ENCODE peak calls at places on chromosome 22, in six cellular contexts. L, X, T, S, G and A are unnamed samples.

GRCh38 chr22:44567846-44568493 is 69.9 kb upstream of the RTL6 start:
- DNase-seq in L (no peak), X (peak), T (peak), S (no peak), G (peak), A (peak)

GRCh38 chr22:47090591-47091240 is 328.3 kb downstream of the TBC1D22A start:
- DNase-seq in L (peak), X (peak), T (no peak), S (no peak), G (no peak), A (no peak)

GRCh38 chr22:41914611-41915034 is 251 bp downstream of the SHISA8 start:
- DNase-seq in L (no peak), X (no peak), T (no peak), S (no peak), G (no peak), A (no peak)

GRCh38 chr22:46563381-46564083 is 26.1 kb upstream of the CELSR1 start:
- DNase-seq in L (peak), X (peak), T (peak), S (peak), G (peak), A (peak)

GRCh38 chr22:41532908-41533825 is 11.1 kb downstream of the POLR3H start:
- DNase-seq in L (no peak), X (peak), T (peak), S (peak), G (peak), A (peak)

GRCh38 chr22:32245042-32245441 is 10.1 kb downstream of the SLC5A4 start:
- DNase-seq in L (no peak), X (no peak), T (no peak), S (no peak), G (no peak), A (peak)

GRCh38 chr22:31089101-31090100 is 8.3 kb downstream of the SMTN start:
- DNase-seq in L (no peak), X (peak), T (no peak), S (peak), G (peak), A (no peak)

GRCh38 chr22:40178417-40179409 is 988 bp downstream of the TNRC6B start:
- DNase-seq in L (no peak), X (peak), T (no peak), S (no peak), G (peak), A (peak)

GRCh38 chr22:36193577-36193976 is 8.0 kb downstream of the APOL4 start:
- DNase-seq in L (no peak), X (no peak), T (no peak), S (no peak), G (no peak), A (no peak)

GRCh38 chr22:36196254-36197064 is 5.2 kb downstream of the APOL4 start:
- DNase-seq in L (no peak), X (no peak), T (no peak), S (no peak), G (no peak), A (no peak)

GRCh38 chr22:36193171-36193570 is 8.4 kb downstream of the APOL4 start:
- DNase-seq in L (no peak), X (no peak), T (no peak), S (no peak), G (no peak), A (no peak)

GRCh38 chr22:36194385-36194784 is 7.2 kb downstream of the APOL4 start:
- DNase-seq in L (no peak), X (no peak), T (no peak), S (no peak), G (no peak), A (no peak)

GRCh38 chr22:36194971-36195370 is 6.6 kb downstream of the APOL4 start:
- DNase-seq in L (no peak), X (peak), T (no peak), S (no peak), G (peak), A (peak)
- TF ChIP-seq CTCF in L (no peak), X (peak), T (peak), S (peak), G (peak), A (peak)

DNA sequence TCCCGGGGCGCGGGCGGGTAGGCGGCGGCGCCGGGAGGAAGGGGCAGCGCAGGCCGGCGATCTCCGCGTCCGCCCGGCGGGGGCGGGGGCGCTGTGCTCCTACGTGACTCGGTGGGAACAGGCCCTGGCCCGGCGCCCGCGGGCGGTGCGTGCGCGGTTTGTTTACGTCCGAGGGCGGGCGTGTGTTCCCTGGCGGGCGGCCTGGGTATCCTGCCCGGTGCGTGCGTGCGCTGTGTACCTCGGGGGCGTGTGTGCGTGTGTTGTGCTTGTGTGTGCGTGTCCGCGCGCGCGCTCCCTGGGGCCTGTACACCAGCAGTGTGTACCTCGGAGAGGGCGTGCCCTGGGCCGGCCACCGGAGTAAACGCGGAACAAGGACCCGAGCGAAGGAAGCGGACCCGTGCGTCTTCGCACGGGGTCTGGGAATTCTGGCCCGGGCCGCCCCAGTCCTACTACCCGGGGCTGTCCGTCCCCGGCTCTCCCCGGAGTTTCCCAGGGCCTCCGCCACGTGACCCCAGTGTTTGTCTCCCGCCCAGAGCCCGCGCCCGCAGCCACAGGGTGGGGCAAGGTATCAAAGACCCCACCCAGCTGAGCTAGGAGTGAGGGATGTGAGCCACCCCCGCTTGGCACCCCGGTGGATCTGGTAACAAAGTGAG is 769 bp downstream of the MAFF start:
- DNase-seq in L (peak), X (peak), T (peak), S (peak), G (peak), A (peak)
- TF ChIP-seq CTCF in L (no peak), X (no peak), T (no peak), S (peak), G (no peak), A (peak)

GRCh38 chr22:20439928-20440575 is 2.4 kb upstream of the SCARF2 start:
- DNase-seq in L (no peak), X (no peak), T (peak), S (peak), G (no peak), A (no peak)

GRCh38 chr22:20437253-20438065 is at the start of gene SCARF2:
- DNase-seq in L (no peak), X (peak), T (peak), S (no peak), G (no peak), A (no peak)

GRCh38 chr22:20439556-20439927 is 1.9 kb upstream of the SCARF2 start:
- DNase-seq in L (no peak), X (no peak), T (no peak), S (no peak), G (no peak), A (no peak)

GRCh38 chr22:20438066-20438677 is 547 bp upstream of the SCARF2 start:
- DNase-seq in L (no peak), X (peak), T (peak), S (no peak), G (no peak), A (no peak)

DNA sequence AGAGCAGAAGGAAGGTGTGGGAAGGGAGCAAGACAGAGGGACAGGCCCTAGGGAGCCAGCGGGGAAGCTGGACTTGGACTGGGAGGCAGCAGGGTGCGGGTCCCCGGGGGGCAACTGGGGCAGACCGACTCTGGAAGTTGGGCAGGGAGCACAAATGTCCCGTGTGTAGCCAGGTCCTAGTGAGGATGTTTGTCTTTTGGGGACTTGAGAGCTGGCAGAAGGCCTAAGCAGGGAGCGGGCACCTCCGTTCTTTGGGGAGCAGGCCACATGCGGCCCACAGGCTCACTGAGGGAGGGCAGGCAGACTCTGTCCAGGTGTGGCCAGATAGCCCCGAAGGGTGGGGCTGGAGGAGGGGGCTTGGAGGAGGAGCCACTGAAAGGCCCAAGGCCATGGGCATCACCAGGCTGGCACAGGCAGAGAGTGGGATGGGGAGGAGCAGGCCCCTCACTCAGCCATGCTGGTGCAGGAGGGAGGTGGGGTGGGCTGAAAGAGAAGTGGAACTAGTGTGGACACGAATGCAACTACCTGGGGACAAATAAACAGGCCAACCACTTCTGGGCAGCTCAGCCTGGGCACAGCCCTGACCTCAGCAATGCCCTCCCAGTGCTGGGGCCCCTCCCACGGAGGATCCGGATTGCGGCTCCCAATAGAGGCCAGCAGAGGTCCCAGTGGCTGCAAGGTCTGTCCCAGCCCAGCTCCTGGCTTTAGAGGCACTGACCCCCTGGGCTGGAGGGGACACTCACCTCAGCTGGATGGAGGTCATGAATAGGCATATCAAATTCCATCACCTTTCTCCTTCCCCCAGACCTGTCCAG is 1.3 kb upstream of the SCARF2 start:
- DNase-seq in L (no peak), X (no peak), T (peak), S (peak), G (no peak), A (peak)
- TF ChIP-seq CTCF in L (no peak), X (peak), T (peak), S (no peak), G (peak), A (peak)

DNA sequence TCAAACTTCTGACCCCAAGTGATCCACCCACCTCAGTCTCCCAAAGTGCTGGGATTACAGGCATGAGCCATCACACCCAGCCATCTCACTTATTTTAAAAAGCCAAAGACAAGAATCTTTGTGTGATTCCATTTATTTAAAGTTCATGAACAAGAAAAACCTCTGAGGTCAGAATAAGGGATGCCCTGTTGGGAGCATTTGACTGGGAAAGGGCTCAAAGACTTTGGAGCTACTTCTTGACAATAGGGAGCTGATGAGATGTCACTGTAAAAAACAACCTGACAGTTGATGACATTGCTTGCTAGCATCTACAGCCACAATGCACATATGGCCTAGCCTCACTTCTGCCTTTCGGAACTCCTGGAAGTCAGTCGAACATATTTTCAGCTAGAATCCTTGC is 5.1 kb upstream of the ZNF280B start:
- DNase-seq in L (no peak), X (no peak), T (no peak), S (no peak), G (no peak), A (no peak)
- TF ChIP-seq CTCF in L (no peak), X (no peak), T (no peak), S (no peak), G (no peak), A (no peak)

DNA sequence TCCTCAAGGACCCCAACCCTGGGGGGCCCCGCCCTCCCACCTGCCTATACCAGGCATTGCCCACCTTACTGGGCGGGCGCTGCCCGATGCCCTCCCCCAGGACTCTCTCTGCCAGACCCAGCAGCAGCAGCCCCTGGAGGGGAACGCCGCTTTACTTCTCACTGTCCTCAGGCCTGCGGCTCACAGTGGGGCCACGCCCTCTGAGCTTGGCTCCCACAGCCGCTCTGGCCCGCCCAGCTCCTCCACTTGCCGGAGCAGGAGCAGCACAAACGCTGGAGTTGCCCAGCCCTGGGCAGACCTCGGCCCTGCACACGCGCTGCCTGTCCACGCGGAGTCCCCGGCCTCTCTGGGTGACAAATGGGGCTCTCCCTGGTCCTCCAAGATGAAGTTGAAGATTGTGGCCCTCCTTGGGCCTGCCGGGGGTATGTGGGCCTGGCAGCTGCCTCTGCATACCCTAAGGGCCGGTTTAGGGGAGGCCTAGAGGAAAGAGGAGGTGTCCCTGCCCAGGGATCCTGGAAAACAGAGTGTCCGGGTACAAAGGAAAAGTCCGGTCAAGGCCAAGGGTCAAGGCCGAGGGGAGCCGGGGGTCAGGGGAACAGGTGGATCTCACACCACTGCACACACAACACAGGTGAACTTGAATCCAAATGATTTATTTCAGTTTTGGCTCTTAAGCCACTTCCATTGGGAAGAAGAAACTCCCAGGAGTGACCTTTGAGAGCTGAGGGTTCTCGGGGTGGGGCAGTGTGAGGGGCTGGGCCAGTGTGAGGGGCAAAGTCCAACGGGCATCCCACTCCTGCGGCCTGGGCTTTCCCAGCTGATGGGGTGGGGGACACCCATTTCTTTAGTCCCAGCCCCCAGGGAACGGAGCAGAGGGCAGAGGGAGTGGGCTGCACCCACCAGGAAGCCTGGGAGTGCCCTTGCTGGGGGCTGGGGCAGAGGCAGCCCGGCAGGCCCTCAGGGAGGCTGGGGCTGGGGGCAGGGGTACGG is 674 bp upstream of the BAIAP2L2 start:
- DNase-seq in L (no peak), X (no peak), T (no peak), S (peak), G (no peak), A (peak)
- TF ChIP-seq CTCF in L (no peak), X (no peak), T (no peak), S (no peak), G (no peak), A (no peak)

GRCh38 chr22:21022507-21022906 is 7.5 kb downstream of the P2RX6 start:
- DNase-seq in L (no peak), X (no peak), T (no peak), S (peak), G (no peak), A (no peak)

GRCh38 chr22:21018314-21018713 is 3.3 kb downstream of the P2RX6 start:
- DNase-seq in L (no peak), X (no peak), T (no peak), S (peak), G (no peak), A (no peak)

GRCh38 chr22:21016644-21017420 is 1.9 kb downstream of the P2RX6 start:
- DNase-seq in L (no peak), X (no peak), T (no peak), S (peak), G (no peak), A (no peak)

GRCh38 chr22:21022955-21023614 is 8.1 kb downstream of the P2RX6 start:
- DNase-seq in L (no peak), X (no peak), T (no peak), S (peak), G (no peak), A (no peak)

GRCh38 chr22:21020802-21021429 is 6.0 kb downstream of the P2RX6 start:
- DNase-seq in L (no peak), X (no peak), T (no peak), S (peak), G (peak), A (no peak)
- TF ChIP-seq CTCF in L (no peak), X (peak), T (peak), S (no peak), G (peak), A (peak)

GRCh38 chr22:24437820-24438328 is 10.5 kb downstream of the ADORA2A start:
- DNase-seq in L (no peak), X (no peak), T (no peak), S (peak), G (no peak), A (no peak)
- TF ChIP-seq CTCF in L (no peak), X (peak), T (no peak), S (no peak), G (no peak), A (peak)

DNA sequence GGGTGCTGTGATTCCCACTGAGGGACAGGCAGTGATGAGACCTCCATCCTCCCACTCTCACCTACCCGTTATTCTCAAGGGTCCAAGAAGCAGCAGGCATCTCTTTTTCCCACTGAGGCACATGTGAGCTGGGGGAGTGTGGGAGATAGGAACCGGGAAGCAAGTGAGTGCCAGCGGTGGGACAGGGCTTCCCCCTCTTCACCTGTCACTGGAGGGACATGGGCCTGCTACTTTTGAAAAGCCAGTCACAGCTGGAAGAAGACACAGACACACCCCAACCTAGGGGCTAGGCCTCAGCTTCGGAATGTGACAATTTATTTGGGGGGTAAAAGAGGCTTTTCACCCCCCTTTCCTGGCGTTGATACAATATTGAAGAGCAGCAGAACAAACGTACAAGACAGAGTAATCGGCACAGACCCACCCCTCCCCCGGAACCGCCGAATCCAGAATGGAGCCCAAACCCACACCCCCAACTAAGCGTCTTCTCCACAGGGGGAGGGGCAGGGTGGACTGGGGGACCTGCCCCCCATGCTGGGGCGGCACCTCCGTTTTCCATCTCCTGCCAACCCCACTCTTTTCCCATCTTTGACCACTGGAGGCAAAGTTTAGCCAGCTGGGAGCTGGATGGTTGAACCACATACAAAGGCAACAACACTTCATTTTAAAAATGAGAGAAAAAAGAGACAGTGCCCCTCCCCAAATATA is 10.7 kb downstream of the CBX6 start:
- DNase-seq in L (no peak), X (no peak), T (peak), S (no peak), G (no peak), A (no peak)
- TF ChIP-seq CTCF in L (no peak), X (peak), T (no peak), S (no peak), G (no peak), A (no peak)

GRCh38 chr22:27764722-27765236 is 36.8 kb downstream of the MN1 start:
- DNase-seq in L (no peak), X (no peak), T (no peak), S (no peak), G (no peak), A (no peak)

GRCh38 chr22:27761652-27762051 is 39.9 kb downstream of the MN1 start:
- DNase-seq in L (no peak), X (no peak), T (no peak), S (no peak), G (no peak), A (no peak)

GRCh38 chr22:27760474-27760873 is 41.1 kb downstream of the MN1 start:
- DNase-seq in L (no peak), X (no peak), T (no peak), S (no peak), G (no peak), A (no peak)

GRCh38 chr22:27757928-27758525 is 43.5 kb downstream of the MN1 start:
- DNase-seq in L (no peak), X (no peak), T (no peak), S (no peak), G (no peak), A (no peak)

GRCh38 chr22:27761036-27761435 is 40.5 kb downstream of the MN1 start:
- DNase-seq in L (no peak), X (no peak), T (no peak), S (no peak), G (no peak), A (no peak)
- TF ChIP-seq CTCF in L (no peak), X (no peak), T (no peak), S (no peak), G (no peak), A (no peak)

GRCh38 chr22:42930810-42931420 is 73.8 kb upstream of the ARFGAP3 start:
- DNase-seq in L (no peak), X (no peak), T (peak), S (no peak), G (peak), A (peak)
- TF ChIP-seq CTCF in L (no peak), X (no peak), T (no peak), S (no peak), G (no peak), A (peak)